ENCODE peak calls at places on chromosomes 6 and 20, in four cellular contexts. R is CD4-positive, alpha-beta memory T cell; Z is Peyer's patch; D is gastrocnemius medialis. N is an unnamed sample.

GRCh38 chr6:14129572-14129971 is 12.0 kb downstream of the CD83 start:
- DNase-seq in R (peak; percentile 16), Z (peak; percentile 58), D (no peak), N (no peak)

GRCh38 chr6:42551202-42551601 is 12.6 kb upstream of the UBR2 start:
- DNase-seq in R (no peak), Z (no peak), D (no peak), N (no peak)

GRCh38 chr20:53917145-53918009 is 153.0 kb downstream of the BCAS1 start:
- DNase-seq in R (no peak), Z (peak; percentile 25), D (peak; percentile 52), N (peak; percentile 67)

GRCh38 chr20:60215786-60216730 is 257.8 kb downstream of the CDH26 start:
- DNase-seq in R (no peak), Z (no peak), D (no peak), N (no peak)

GRCh38 chr6:155389130-155389529 is 66.5 kb downstream of the NOX3 start:
- DNase-seq in R (no peak), Z (no peak), D (no peak), N (no peak)

GRCh38 chr6:30820196-30820595 is 64.1 kb upstream of the DDR1 start:
- DNase-seq in R (no peak), Z (no peak), D (peak; percentile 70), N (peak; percentile 75)

GRCh38 chr20:58574014-58574413 is 58.8 kb upstream of the APCDD1L start:
- DNase-seq in R (no peak), Z (no peak), D (no peak), N (no peak)

GRCh38 chr6:166515072-166515810 is 71.2 kb downstream of the RAMACL start:
- DNase-seq in R (no peak), Z (no peak), D (no peak), N (no peak)

GRCh38 chr6:132950556-132950955 is 136.2 kb downstream of the RPS12 start:
- DNase-seq in R (no peak), Z (no peak), D (no peak), N (no peak)

GRCh38 chr6:96542702-96543101 is 20.2 kb upstream of the FHL5 start:
- DNase-seq in R (peak; percentile 16), Z (no peak), D (no peak), N (no peak)

GRCh38 chr6:144660545-144660944 is 375.4 kb downstream of the UTRN start:
- DNase-seq in R (no peak), Z (no peak), D (no peak), N (peak; percentile 45)

GRCh38 chr6:69827491-69827890 is 30.7 kb upstream of the LMBRD1 start:
- DNase-seq in R (no peak), Z (no peak), D (no peak), N (no peak)

GRCh38 chr6:157519255-157520116 is 138.5 kb downstream of the ZDHHC14 start:
- DNase-seq in R (no peak), Z (no peak), D (no peak), N (no peak)

GRCh38 chr20:2237059-2237458 is 58.7 kb upstream of the TGM3 start:
- DNase-seq in R (no peak), Z (no peak), D (peak; percentile 51), N (peak; percentile 64)

GRCh38 chr20:3785240-3786125 is 1.1 kb downstream of the CENPB start:
- DNase-seq in R (no peak), Z (no peak), D (no peak), N (peak; percentile 55)

GRCh38 chr20:38859070-38859690 is 53.7 kb downstream of the PPP1R16B start:
- DNase-seq in R (peak; percentile 53), Z (peak; percentile 84), D (no peak), N (no peak)

GRCh38 chr20:41456341-41456740 is 89.7 kb upstream of the EMILIN3 start:
- DNase-seq in R (no peak), Z (no peak), D (no peak), N (no peak)

GRCh38 chr20:41630846-41631245 is 12.7 kb upstream of the CHD6 start:
- DNase-seq in R (no peak), Z (no peak), D (no peak), N (no peak)

GRCh38 chr6:132964101-132964867 is 149.9 kb downstream of the RPS12 start:
- DNase-seq in R (no peak), Z (no peak), D (no peak), N (no peak)

GRCh38 chr6:151679081-151679480 is 128.4 kb upstream of the ESR1 start:
- DNase-seq in R (no peak), Z (no peak), D (peak; percentile 48), N (no peak)

GRCh38 chr6:125444234-125444949 is 142.6 kb upstream of the HDDC2 start:
- DNase-seq in R (no peak), Z (no peak), D (peak; percentile 23), N (peak; percentile 16)

GRCh38 chr6:56652994-56653393 is 10.3 kb upstream of the DST start:
- DNase-seq in R (no peak), Z (no peak), D (no peak), N (no peak)

GRCh38 chr20:44070139-44070900 is 116.7 kb downstream of the JPH2 start:
- DNase-seq in R (peak; percentile 85), Z (peak; percentile 50), D (no peak), N (no peak)

GRCh38 chr6:64477311-64477850 is 841.8 kb downstream of the PHF3 start:
- DNase-seq in R (no peak), Z (no peak), D (no peak), N (no peak)

GRCh38 chr6:165663736-165664552 is 903 bp upstream of the PDE10A start:
- DNase-seq in R (no peak), Z (no peak), D (no peak), N (no peak)

GRCh38 chr6:162974685-162975084 is 246.9 kb downstream of the PACRG start:
- DNase-seq in R (no peak), Z (no peak), D (peak; percentile 16), N (no peak)

GRCh38 chr6:30646450-30647038 is 389 bp upstream of the C6orf136 start:
- DNase-seq in R (no peak), Z (no peak), D (peak; percentile 91), N (peak; percentile 67)

GRCh38 chr6:118500130-118501015 is 47.7 kb upstream of the PLN start:
- DNase-seq in R (no peak), Z (no peak), D (no peak), N (no peak)

DNA sequence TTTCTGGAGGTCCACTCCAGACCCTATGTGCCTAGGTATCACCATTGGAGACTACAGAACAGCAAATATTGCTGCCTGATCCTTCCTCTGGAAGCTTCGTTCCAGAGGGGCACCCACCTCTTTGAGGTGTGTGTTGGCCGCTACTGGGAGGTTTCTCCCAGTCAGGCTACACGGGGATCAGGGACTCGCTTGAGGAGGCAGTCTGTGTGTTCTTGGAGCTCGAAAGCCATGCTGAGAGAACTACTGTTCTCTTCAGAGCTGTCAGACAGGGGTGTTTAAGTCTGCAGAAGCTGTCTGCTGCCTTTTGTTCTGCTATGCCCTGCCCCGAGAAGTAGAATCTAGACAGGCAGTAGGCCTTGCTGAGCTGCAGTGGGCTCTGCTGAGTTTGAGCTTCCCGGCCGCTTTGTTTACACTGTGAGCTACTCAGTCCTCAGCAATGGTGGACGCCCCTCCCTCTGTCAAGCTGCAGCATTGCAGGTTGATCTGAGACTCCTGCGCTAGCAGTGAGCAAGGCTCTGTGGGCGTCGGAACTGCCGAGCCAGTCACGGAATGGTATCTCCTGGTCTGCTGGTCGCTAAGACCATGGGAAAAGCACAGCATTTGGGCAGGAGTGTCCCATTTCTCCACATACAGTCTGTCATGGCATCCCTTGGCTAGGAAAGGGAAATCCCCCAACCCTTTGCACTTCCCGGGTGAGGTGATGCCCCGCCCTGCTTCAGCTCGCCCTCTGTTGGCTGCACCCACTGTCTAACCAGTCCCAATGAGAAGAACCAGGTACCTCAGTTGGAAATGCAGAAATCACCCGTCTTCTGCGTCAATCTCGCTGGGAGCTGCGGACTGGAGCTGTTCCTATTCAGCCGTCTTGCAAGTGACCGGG is 32.5 kb upstream of the ASCC3 start:
- DNase-seq in R (peak; percentile 0), Z (no peak), D (no peak), N (no peak)
- H3K4me3 ChIP-seq in R (no peak overlapping the region), Z (no peak overlapping the region), D (no peak overlapping the region), N (no peak overlapping the region)

DNA sequence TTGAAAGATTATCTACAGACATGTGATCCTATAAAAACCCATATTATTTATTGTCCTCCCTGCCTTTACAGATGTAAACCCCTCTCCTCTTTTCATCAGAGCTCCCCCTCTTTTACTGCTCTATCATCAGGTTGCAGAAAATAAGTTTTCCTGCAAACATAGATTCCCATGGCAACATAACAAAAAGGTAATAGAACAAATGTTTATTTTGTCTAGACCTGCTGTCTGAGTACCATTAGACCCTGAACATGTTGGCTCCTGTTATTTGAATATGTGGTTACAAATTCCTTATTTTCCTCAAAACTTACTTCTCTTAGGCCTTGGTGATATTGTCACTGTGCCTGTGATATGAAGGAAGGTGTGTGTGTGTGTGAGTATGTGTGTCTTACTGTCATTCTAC is 11.5 kb downstream of the MAPK14 start:
- DNase-seq in R (no peak), Z (no peak), D (no peak), N (no peak)
- H3K4me1 ChIP-seq in R (peaks cover 63% of the 10 kb centered on the region), Z (no peaks in the 10 kb centered on the region), D (peaks cover 43% of the 10 kb centered on the region), N (peaks cover 20% of the 10 kb centered on the region)

GRCh38 chr6:149235130-149235561 is 82.4 kb upstream of the TAB2 start:
- DNase-seq in R (peak; percentile 11), Z (no peak), D (peak; percentile 19), N (no peak)

GRCh38 chr6:149236584-149236983 is 80.9 kb upstream of the TAB2 start:
- DNase-seq in R (no peak), Z (no peak), D (no peak), N (no peak)

GRCh38 chr6:149231786-149232185 is 85.7 kb upstream of the TAB2 start:
- DNase-seq in R (no peak), Z (no peak), D (no peak), N (no peak)

GRCh38 chr6:149233056-149233715 is 84.3 kb upstream of the TAB2 start:
- DNase-seq in R (peak; percentile 75), Z (no peak), D (no peak), N (no peak)

DNA sequence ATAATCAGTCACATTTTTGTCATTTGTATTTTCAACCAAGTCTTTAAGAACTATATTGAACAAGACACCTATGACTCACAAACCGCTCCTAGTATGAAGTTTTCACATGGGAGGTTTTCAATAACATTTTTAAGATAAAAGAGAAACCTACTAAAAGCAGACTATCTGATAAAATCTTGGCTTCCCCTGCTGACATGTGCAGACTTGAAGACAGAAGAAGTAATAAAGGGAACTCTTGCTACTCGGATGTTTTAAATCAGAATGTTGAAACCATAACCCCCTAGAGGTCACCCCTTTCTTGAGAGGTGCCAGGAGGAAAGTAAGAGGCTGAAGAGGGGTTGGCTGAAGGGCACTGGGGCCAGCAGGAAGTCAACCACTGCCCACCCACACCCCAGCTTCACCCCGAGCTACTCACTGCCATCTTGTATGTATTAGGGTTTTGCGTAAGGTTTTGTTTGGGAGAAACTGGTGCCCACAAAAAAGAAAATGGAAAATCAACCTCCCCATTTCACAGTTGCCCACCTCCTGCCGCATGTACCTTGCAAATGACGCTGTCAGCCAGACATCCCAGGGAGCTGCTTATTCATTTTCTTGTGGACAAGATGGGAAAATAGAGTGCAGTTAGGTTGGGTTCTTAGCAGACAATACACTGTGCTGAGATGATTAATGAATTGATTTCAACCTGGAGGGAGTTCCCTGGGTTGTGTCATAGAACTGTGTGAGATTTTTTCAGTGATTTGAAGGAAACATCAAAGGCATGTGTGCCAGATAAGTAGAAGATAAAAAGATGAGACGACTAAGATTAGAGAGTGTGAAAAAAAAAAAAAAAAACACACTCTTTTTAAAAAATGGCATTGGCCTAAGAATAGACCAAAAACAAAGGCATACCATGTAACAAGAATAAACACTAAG is 83.2 kb upstream of the TAB2 start:
- DNase-seq in R (peak; percentile 77), Z (no peak), D (no peak), N (no peak)
- H3K4me3 ChIP-seq in R (peak overlapping the region; percentile 28), Z (no peak overlapping the region), D (no peak overlapping the region), N (no peak overlapping the region)

GRCh38 chr20:32707691-32708581 is 34.2 kb upstream of the C20orf203 start:
- DNase-seq in R (no peak), Z (no peak), D (no peak), N (no peak)

GRCh38 chr20:32702706-32703425 is 29.1 kb upstream of the C20orf203 start:
- DNase-seq in R (no peak), Z (no peak), D (no peak), N (no peak)

GRCh38 chr20:32709528-32710121 is 33.6 kb downstream of the COMMD7 start:
- DNase-seq in R (no peak), Z (no peak), D (no peak), N (no peak)

GRCh38 chr20:32706486-32706885 is 32.7 kb upstream of the C20orf203 start:
- DNase-seq in R (no peak), Z (no peak), D (no peak), N (no peak)
- H3K4me1 ChIP-seq in R (no peaks in the 10 kb centered on the region), Z (no peaks in the 10 kb centered on the region), D (peaks cover 9% of the 10 kb centered on the region), N (no peaks in the 10 kb centered on the region)